ENCODE peak calls at places on chromosomes 5 and 9, in seven cellular contexts. S is PC-9, B is neuronal stem cell, K is IMR-90, F is mesenchymal stem cell, M is hepatocyte, X is neural progenitor cell. W is an unnamed sample.

GRCh38 chr5:14143843-14144585 is 872 bp downstream of the TRIO start:
- DNase-seq in S (no peak), B (no peak), K (no peak), F (no peak), M (peak; percentile 72), X (peak; percentile 65), W (no peak)

GRCh38 chr5:8135742-8136141 is 266.8 kb downstream of the MTRR start:
- DNase-seq in S (no peak), B (no peak), K (no peak), F (no peak), M (no peak), X (no peak), W (no peak)

GRCh38 chr5:35458824-35459207 is 158.8 kb upstream of the SPEF2 start:
- DNase-seq in S (no peak), B (no peak), K (no peak), F (peak; percentile 24), M (peak; percentile 26), X (no peak), W (no peak)

GRCh38 chr9:126523621-126524111 is 90.1 kb upstream of the LMX1B start:
- DNase-seq in S (no peak), B (no peak), K (no peak), F (no peak), M (no peak), X (no peak), W (no peak)

GRCh38 chr9:133880851-133881634 is 111.1 kb downstream of the VAV2 start:
- DNase-seq in S (peak; percentile 68), B (no peak), K (peak; percentile 29), F (peak; percentile 84), M (peak; percentile 62), X (no peak), W (peak; percentile 69)

GRCh38 chr9:76394896-76395244 is 644 bp upstream of the RFK start:
- DNase-seq in S (peak; percentile 69), B (no peak), K (no peak), F (peak; percentile 84), M (peak; percentile 66), X (peak; percentile 66), W (no peak)

GRCh38 chr5:10201223-10201868 is 48.3 kb downstream of the ATPSCKMT start:
- DNase-seq in S (no peak), B (no peak), K (peak; percentile 7), F (peak; percentile 4), M (no peak), X (peak; percentile 61), W (no peak)

GRCh38 chr5:93586948-93587918 is 4.2 kb downstream of the NR2F1 start:
- DNase-seq in S (no peak), B (no peak), K (peak; percentile 60), F (peak; percentile 59), M (no peak), X (peak; percentile 63), W (no peak)

GRCh38 chr5:140142246-140142645 is 16.5 kb downstream of the IGIP start:
- DNase-seq in S (no peak), B (no peak), K (no peak), F (no peak), M (no peak), X (no peak), W (no peak)

GRCh38 chr5:177453852-177454396 is 7.3 kb downstream of the PRR7 start:
- DNase-seq in S (no peak), B (no peak), K (no peak), F (no peak), M (peak; percentile 61), X (no peak), W (no peak)

GRCh38 chr9:103335461-103335860 is 340.3 kb downstream of the CYLC2 start:
- DNase-seq in S (no peak), B (no peak), K (no peak), F (no peak), M (no peak), X (no peak), W (no peak)

GRCh38 chr5:126339215-126339805 is 83.9 kb upstream of the GRAMD2B start:
- DNase-seq in S (peak; percentile 50), B (peak; percentile 50), K (peak; percentile 75), F (peak; percentile 72), M (peak; percentile 85), X (peak; percentile 70), W (peak; percentile 42)

GRCh38 chr9:129487658-129488483 is 133.0 kb downstream of the C9orf50 start:
- DNase-seq in S (no peak), B (no peak), K (peak; percentile 65), F (peak; percentile 81), M (peak; percentile 72), X (peak; percentile 65), W (peak; percentile 55)
- H2AFZ ChIP-seq in S (peak overlapping the region; percentile 63), B (peak overlapping the region; percentile 77), K (peak overlapping the region; percentile 90), F (peak overlapping the region; percentile 23), M (no peak overlapping the region), X (no peak overlapping the region), W (peak overlapping the region; percentile 19)

GRCh38 chr5:173330151-173330855 is 2.1 kb upstream of the STC2 start:
- DNase-seq in S (no peak), B (no peak), K (no peak), F (peak; percentile 37), M (peak; percentile 47), X (peak; percentile 57), W (no peak)
- H3K27me3 ChIP-seq in S (no peaks in the 10 kb centered on the region), B (peaks cover 30% of the 10 kb centered on the region), K (no peaks in the 10 kb centered on the region), F (no peaks in the 10 kb centered on the region), M (peaks cover 17% of the 10 kb centered on the region), X (peaks cover 21% of the 10 kb centered on the region), W (no peaks in the 10 kb centered on the region)

DNA sequence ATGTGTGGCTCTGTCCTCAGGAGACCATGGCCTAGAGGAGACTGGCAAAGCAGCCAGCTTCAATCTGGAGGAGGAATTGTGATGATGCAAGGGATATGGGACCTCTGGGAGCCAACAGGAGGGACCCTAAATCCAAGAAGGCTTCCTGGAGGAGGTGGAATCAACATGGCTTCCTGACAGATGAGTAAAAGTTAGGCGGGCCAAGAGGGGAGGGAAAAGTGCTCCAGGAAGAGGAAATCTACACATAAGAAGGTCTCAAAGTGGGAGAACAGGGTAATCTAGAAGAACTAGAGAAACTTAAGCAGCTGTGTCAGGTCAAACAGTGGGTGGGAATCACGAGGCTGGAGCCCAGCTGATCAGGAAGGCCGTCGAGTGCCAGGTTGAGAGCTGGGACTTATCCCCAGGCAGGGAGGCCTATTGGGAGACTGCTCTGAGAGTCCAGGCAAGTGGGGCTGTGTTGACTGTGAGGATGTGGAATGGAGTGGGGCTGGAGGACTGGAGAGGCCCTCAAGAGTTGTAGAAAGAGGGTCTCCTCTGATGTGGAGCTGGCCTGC is 119.1 kb downstream of the C9orf50 start:
- DNase-seq in S (no peak), B (no peak), K (no peak), F (peak; percentile 14), M (no peak), X (no peak), W (no peak)
- H2AFZ ChIP-seq in S (no peak overlapping the region), B (no peak overlapping the region), K (no peak overlapping the region), F (no peak overlapping the region), M (no peak overlapping the region), X (no peak overlapping the region), W (no peak overlapping the region)

DNA sequence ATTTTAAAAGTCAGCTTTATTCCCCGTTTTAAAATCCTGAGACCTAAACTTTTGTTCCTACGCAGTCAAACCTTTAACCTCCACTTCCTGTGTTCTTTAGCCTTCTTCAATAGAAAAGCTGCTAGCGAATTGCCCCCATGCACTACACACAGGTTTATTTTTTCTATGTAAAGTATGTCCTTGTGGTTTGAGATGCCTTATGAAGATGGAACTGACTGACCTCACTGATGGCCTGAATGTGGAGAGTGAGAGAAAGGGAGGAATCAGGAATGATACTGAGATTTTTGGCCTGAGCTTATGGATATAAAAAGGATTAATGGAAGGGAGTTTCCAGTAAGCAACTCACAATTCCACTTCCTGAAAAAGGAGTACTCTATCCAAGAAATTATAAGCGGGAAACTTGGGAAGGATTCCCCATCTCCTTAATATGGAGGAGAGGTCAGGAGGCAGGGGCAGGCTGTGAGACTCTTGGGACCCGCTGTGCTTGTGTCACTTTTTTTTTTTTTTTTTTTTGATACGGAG is 89.5 kb downstream of the UGCG start:
- DNase-seq in S (no peak), B (no peak), K (peak; percentile 82), F (peak; percentile 40), M (no peak), X (no peak), W (peak; percentile 47)
- H3K27me3 ChIP-seq in S (no peaks in the 10 kb centered on the region), B (no peaks in the 10 kb centered on the region), K (peaks cover 1% of the 10 kb centered on the region), F (no peaks in the 10 kb centered on the region), M (no peaks in the 10 kb centered on the region), X (no peaks in the 10 kb centered on the region), W (no peaks in the 10 kb centered on the region)

DNA sequence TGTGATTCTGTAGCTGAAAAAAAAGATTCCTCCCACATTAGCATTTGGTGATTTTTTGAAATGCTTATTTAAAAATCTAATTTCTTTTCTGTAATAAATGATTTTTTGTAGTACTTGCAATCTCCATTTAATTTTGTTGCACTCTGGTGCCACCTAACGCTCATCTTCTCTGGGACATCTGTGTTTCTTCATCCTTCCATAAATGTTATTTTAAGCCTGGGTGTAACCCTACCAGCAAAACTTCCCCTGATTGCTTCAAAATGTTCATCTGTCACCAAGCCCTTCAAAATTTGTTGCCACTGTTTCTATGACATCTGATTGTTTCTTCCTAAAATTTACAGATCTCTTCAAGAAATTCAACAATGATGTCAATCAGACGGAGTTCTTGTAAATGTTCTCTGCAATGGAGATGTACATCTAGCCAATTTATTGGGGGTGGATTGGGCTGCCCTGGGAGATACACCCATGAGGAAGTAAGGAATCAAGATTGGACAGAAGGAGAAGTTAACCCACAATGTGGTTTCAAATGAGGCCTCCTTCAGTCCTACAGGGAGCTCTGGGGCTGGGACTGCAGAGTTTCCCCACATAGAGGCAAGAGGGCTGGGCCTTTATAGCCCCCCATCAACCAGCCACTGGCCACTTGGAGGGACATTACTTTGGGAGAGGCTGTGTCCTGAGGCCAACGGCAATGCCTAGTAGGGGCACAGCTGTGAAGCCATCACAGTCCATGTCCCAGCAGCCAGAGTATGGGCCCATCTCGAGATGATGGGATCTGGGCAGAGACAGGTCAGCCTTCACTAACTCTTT is 23.3 kb downstream of the MCTP1 start:
- DNase-seq in S (no peak), B (no peak), K (peak; percentile 49), F (peak; percentile 17), M (peak; percentile 37), X (no peak), W (no peak)
- H2AFZ ChIP-seq in S (no peak overlapping the region), B (no peak overlapping the region), K (no peak overlapping the region), F (no peak overlapping the region), M (no peak overlapping the region), X (no peak overlapping the region), W (no peak overlapping the region)

GRCh38 chr9:120474579-120475243 is 105.3 kb downstream of the CDK5RAP2 start:
- DNase-seq in S (no peak), B (no peak), K (peak; percentile 22), F (no peak), M (no peak), X (no peak), W (no peak)

GRCh38 chr9:120478208-120478607 is 101.8 kb downstream of the CDK5RAP2 start:
- DNase-seq in S (peak; percentile 43), B (no peak), K (peak; percentile 32), F (no peak), M (no peak), X (no peak), W (no peak)

GRCh38 chr9:120475341-120475740 is 104.6 kb downstream of the CDK5RAP2 start:
- DNase-seq in S (no peak), B (no peak), K (peak; percentile 52), F (no peak), M (no peak), X (no peak), W (peak; percentile 87)

GRCh38 chr9:120480707-120481106 is 99.3 kb downstream of the CDK5RAP2 start:
- DNase-seq in S (no peak), B (no peak), K (no peak), F (no peak), M (no peak), X (no peak), W (no peak)

DNA sequence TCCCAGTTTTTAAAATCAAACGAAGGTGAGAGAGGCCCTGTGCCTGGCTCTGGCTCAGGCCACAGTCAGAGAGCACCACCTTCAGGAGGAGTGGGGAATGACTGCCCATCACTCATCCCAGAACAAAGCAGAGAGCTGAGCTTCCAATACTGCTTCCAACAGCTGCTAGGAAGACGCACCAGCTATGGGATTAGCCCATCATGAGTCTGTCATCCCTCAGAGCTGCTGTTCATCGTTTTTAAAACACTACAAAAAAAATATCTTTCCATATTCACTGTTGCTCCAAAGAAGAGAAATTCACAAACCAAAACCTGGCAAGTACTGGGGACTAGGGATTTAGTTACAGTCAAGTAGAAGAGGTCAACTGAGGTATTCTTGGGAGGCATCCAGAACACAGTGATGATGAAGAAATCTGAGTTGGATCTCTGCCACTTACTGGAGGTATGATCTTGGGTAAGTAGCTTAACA is 102.4 kb downstream of the CDK5RAP2 start:
- DNase-seq in S (peak; percentile 43), B (peak; percentile 43), K (peak; percentile 90), F (peak; percentile 63), M (peak; percentile 76), X (peak; percentile 66), W (peak; percentile 88)
- H3K27me3 ChIP-seq in S (no peaks in the 10 kb centered on the region), B (no peaks in the 10 kb centered on the region), K (no peaks in the 10 kb centered on the region), F (no peaks in the 10 kb centered on the region), M (no peaks in the 10 kb centered on the region), X (no peaks in the 10 kb centered on the region), W (no peaks in the 10 kb centered on the region)